ENCODE peak calls at places on chromosomes 7 and 10, in six cellular contexts. Y is Panc1, R is HCT116, B is GM12891, C is upper lobe of left lung, P is esophagus muscularis mucosa. W is an unnamed sample.

GRCh38 chr10:767211-767610 is 77.7 kb upstream of the DIP2C start:
- DNase-seq in Y (no peak), R (no peak), B (no peak), C (no peak), P (no peak), W (no peak)

GRCh38 chr7:93364806-93365205 is 132.6 kb downstream of the VPS50 start:
- DNase-seq in Y (no peak), R (no peak), B (no peak), C (no peak), P (no peak), W (no peak)

GRCh38 chr7:98227939-98228338 is 16.7 kb downstream of the BHLHA15 start:
- DNase-seq in Y (no peak), R (no peak), B (no peak), C (no peak), P (no peak), W (no peak)

GRCh38 chr7:128103498-128104108 is 72.4 kb upstream of the LRRC4 start:
- DNase-seq in Y (no peak), R (no peak), B (peak), C (peak), P (no peak), W (peak)

GRCh38 chr7:43018446-43018845 is 86.3 kb downstream of the MRPL32 start:
- DNase-seq in Y (no peak), R (peak), B (no peak), C (no peak), P (no peak), W (no peak)

GRCh38 chr10:24793648-24794379 is 70.1 kb upstream of the ARHGAP21 start:
- DNase-seq in Y (no peak), R (no peak), B (no peak), C (no peak), P (no peak), W (no peak)

GRCh38 chr7:11213246-11213645 is 239.6 kb downstream of the PHF14 start:
- DNase-seq in Y (no peak), R (no peak), B (no peak), C (no peak), P (no peak), W (no peak)

GRCh38 chr7:98784216-98784785 is 85.5 kb downstream of the TMEM130 start:
- DNase-seq in Y (no peak), R (no peak), B (no peak), C (no peak), P (no peak), W (no peak)

GRCh38 chr7:156764016-156764669 is 123.6 kb downstream of the RNF32 start:
- DNase-seq in Y (no peak), R (peak), B (no peak), C (peak), P (no peak), W (no peak)

GRCh38 chr7:104482362-104483042 is 154.1 kb downstream of the LHFPL3 start:
- DNase-seq in Y (no peak), R (no peak), B (no peak), C (no peak), P (no peak), W (no peak)

GRCh38 chr7:92071032-92071431 is 63.2 kb downstream of the CYP51A1 start:
- DNase-seq in Y (no peak), R (no peak), B (no peak), C (no peak), P (no peak), W (no peak)

GRCh38 chr7:22709857-22710256 is 17.1 kb upstream of the IL6 start:
- DNase-seq in Y (no peak), R (no peak), B (no peak), C (no peak), P (no peak), W (no peak)

GRCh38 chr10:15124908-15125307 is 27.8 kb downstream of the RPP38 start:
- DNase-seq in Y (no peak), R (no peak), B (no peak), C (no peak), P (no peak), W (no peak)

GRCh38 chr7:2522780-2523433 is 3.3 kb downstream of the LFNG start:
- DNase-seq in Y (no peak), R (peak), B (no peak), C (peak), P (no peak), W (no peak)

GRCh38 chr10:72248477-72249151 is 25.1 kb upstream of the DDIT4 start:
- DNase-seq in Y (no peak), R (no peak), B (peak), C (peak), P (peak), W (peak)

GRCh38 chr7:30285067-30285530 is 702 bp downstream of the ZNRF2 start:
- DNase-seq in Y (no peak), R (no peak), B (no peak), C (peak), P (no peak), W (peak)

GRCh38 chr7:18202315-18203045 is 174.8 kb upstream of the PRPS1L1 start:
- DNase-seq in Y (no peak), R (no peak), B (no peak), C (no peak), P (no peak), W (no peak)

GRCh38 chr7:92647652-92648051 is 57.5 kb upstream of the FAM133B start:
- DNase-seq in Y (no peak), R (no peak), B (no peak), C (no peak), P (no peak), W (no peak)

GRCh38 chr10:91124016-91124415 is 96.4 kb upstream of the PCGF5 start:
- DNase-seq in Y (no peak), R (no peak), B (no peak), C (no peak), P (no peak), W (no peak)

GRCh38 chr10:72370201-72370722 is 15.5 kb upstream of the DNAJB12 start:
- DNase-seq in Y (no peak), R (no peak), B (no peak), C (no peak), P (no peak), W (no peak)

GRCh38 chr7:21999896-22000295 is 54.2 kb upstream of the CDCA7L start:
- DNase-seq in Y (no peak), R (no peak), B (no peak), C (no peak), P (peak), W (no peak)

GRCh38 chr7:534075-534474 is 14.4 kb upstream of the PDGFA start:
- DNase-seq in Y (no peak), R (no peak), B (no peak), C (no peak), P (no peak), W (no peak)

GRCh38 chr7:151172273-151173141 is 5.0 kb upstream of the GBX1 start:
- DNase-seq in Y (peak), R (peak), B (peak), C (peak), P (no peak), W (peak)

GRCh38 chr10:124983321-124983720 is 41.4 kb downstream of the ZRANB1 start:
- DNase-seq in Y (no peak), R (no peak), B (no peak), C (no peak), P (no peak), W (no peak)

GRCh38 chr10:10796061-10796773 is 221.5 kb upstream of the CELF2 start:
- DNase-seq in Y (no peak), R (no peak), B (no peak), C (no peak), P (no peak), W (no peak)

GRCh38 chr10:126972622-126973414 is 67.6 kb downstream of the DOCK1 start:
- DNase-seq in Y (no peak), R (no peak), B (no peak), C (no peak), P (no peak), W (no peak)

GRCh38 chr10:22583683-22584082 is 130.7 kb downstream of the PIP4K2A start:
- DNase-seq in Y (no peak), R (no peak), B (no peak), C (peak), P (no peak), W (no peak)

GRCh38 chr7:142481548-142481947 is 223.7 kb upstream of the PRSS58 start:
- DNase-seq in Y (no peak), R (no peak), B (no peak), C (no peak), P (no peak), W (no peak)

GRCh38 chr10:89342219-89342966 is 14.6 kb downstream of the IFIT3 start:
- DNase-seq in Y (no peak), R (no peak), B (no peak), C (no peak), P (no peak), W (no peak)
- TF ChIP-seq POLR2AphosphoS5 in Y (no peak), R (no peak), B (peak), C (no peak), P (no peak), W (no peak)

GRCh38 chr10:92689663-92690210 is at the start of gene HHEX:
- DNase-seq in Y (no peak), R (peak), B (peak), C (peak), P (peak), W (peak)
- TF ChIP-seq POLR2AphosphoS5 in Y (peak), R (peak), B (no peak), C (no peak), P (no peak), W (peak)

GRCh38 chr10:32981760-32982159 is 23.7 kb upstream of the ITGB1 start:
- DNase-seq in Y (no peak), R (no peak), B (no peak), C (no peak), P (no peak), W (no peak)
- TF ChIP-seq POLR2AphosphoS5 in Y (peak), R (no peak), B (no peak), C (no peak), P (peak), W (no peak)

DNA sequence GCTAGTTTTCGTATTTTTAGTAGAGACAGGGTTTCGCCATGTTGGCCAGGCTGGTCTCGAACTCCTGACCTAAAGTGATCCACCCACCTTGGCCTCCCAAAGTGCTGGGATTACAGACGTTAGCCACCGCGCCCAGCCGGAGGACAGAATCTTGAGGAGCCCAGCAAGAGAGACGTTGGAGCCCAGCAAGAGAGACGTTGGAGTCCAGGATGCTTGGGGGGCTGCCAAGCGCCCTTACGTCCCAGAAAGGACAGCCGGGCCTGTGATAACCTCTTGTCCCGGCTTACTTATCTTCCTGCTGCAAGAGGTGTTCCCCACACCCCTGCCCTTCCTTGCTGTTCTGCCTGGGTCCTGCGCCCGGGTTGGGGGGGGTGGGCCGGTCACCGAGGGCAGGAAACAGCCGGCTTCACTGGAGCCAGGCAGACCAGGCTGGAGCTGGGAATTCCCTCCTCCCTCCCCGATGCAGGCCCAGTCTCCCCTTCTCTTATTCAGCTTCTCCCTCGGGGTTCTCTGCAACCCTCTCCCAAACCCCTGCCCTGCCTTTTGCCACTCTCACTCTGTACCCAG is 1.9 kb upstream of the EPHB4 start:
- DNase-seq in Y (no peak), R (no peak), B (no peak), C (peak), P (no peak), W (no peak)
- TF ChIP-seq POLR2AphosphoS5 in Y (no peak), R (no peak), B (no peak), C (peak), P (peak), W (no peak)

GRCh38 chr10:35331894-35332640 is 4.2 kb upstream of the CCNY start:
- DNase-seq in Y (peak), R (peak), B (no peak), C (no peak), P (no peak), W (no peak)
- TF ChIP-seq POLR2AphosphoS5 in Y (no peak), R (peak), B (no peak), C (peak), P (no peak), W (no peak)

GRCh38 chr10:98898987-98899386 is 336.7 kb downstream of the HPSE2 start:
- DNase-seq in Y (no peak), R (no peak), B (no peak), C (no peak), P (no peak), W (no peak)
- TF ChIP-seq POLR2AphosphoS5 in Y (no peak), R (no peak), B (no peak), C (no peak), P (no peak), W (no peak)

DNA sequence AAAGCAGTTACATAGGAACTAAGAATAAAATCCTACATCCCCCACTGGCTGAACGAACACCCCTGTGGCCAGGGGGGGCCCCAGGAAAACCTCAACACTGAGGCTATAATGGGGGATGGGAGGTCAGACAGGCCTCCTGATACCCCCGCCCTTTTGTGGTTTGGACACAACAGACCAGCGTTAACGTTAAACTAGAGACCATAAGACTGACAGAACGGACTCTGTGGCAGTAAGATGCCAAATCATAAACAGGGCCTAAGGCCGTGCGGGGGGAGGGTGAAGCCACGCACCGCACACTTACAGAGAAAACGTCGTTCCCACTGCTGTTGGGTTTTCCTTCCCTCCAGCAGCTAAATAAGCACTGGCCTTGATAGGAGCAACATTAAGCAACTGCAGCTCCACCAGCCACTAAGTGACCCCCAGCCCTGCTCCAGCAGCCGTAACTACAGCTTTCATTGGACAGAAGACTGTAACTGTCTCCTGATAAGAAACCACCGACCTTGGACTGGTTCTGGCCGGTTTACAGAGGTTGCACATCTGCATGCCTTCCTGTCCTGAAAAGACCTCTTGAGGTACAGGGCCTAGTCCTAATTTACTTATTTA is 3.4 kb upstream of the PPP2R2D start:
- DNase-seq in Y (no peak), R (no peak), B (no peak), C (no peak), P (no peak), W (peak)
- TF ChIP-seq POLR2AphosphoS5 in Y (no peak), R (no peak), B (no peak), C (no peak), P (no peak), W (peak)

GRCh38 chr10:13788701-13789447 is 202.1 kb downstream of the PRPF18 start:
- DNase-seq in Y (no peak), R (no peak), B (no peak), C (no peak), P (no peak), W (no peak)

GRCh38 chr10:13784067-13784466 is 197.3 kb downstream of the PRPF18 start:
- DNase-seq in Y (no peak), R (no peak), B (no peak), C (no peak), P (no peak), W (peak)

GRCh38 chr10:13788320-13788600 is 201.5 kb downstream of the PRPF18 start:
- DNase-seq in Y (no peak), R (no peak), B (no peak), C (no peak), P (no peak), W (no peak)

GRCh38 chr10:13789448-13789829 is 202.7 kb downstream of the PRPF18 start:
- DNase-seq in Y (no peak), R (no peak), B (no peak), C (no peak), P (no peak), W (no peak)

GRCh38 chr10:13787015-13787421 is 200.3 kb downstream of the PRPF18 start:
- DNase-seq in Y (no peak), R (no peak), B (peak), C (no peak), P (no peak), W (no peak)
- TF ChIP-seq POLR2AphosphoS5 in Y (no peak), R (no peak), B (no peak), C (peak), P (no peak), W (no peak)

DNA sequence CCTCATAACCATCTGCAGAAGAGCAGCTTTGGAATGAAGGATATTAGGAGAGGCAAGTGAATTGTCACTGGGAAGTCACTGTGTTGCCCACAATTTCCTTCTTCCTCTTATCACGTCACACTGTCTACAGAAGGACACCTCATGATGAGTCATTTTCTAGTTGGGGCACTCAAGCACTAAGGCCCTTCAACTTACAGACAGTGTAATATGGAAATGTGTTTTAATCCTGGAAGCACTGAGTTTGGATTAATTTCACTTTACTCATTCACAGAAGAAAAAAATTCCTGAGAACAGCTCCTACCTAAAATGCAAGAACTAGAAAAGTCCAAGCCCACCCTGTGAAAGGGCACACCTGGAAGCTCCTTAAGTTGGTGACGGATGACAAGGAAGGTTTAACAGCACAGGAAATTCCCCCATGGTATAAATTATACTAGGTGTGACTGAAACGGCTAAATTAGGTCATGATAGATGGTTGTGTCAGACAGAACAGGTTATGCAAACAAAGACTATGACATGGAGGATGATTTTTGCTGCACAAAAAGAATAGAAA is 56.6 kb downstream of the PARD3 start:
- DNase-seq in Y (peak), R (peak), B (no peak), C (no peak), P (no peak), W (peak)
- TF ChIP-seq POLR2AphosphoS5 in Y (no peak), R (peak), B (no peak), C (no peak), P (no peak), W (no peak)

GRCh38 chr7:50799873-50800272 is 17.2 kb upstream of the GRB10 start:
- DNase-seq in Y (no peak), R (no peak), B (no peak), C (no peak), P (no peak), W (no peak)
- TF ChIP-seq POLR2AphosphoS5 in Y (no peak), R (no peak), B (no peak), C (no peak), P (no peak), W (no peak)